ENCODE peak calls at places on chromosomes 12 and 14, in six cellular contexts. E is stimulated activated CD8-positive, alpha-beta memory T cell treated with anti-CD3 and anti-CD28 coated beads, Interleukin-7, amount 100 ng/mL, for 1 hour; H is brain microvascular endothelial cell; R is HFFc6; V is cardiac fibroblast; M is activated CD4-positive, alpha-beta T cell treated with anti-CD3 and anti-CD28 coated beads for 48 hours. B is an unnamed sample.
A peak's percentile ranks its signal among the peaks of the same experiment; 100 is the strongest.

GRCh38 chr14:75970989-75971388 is 10.8 kb downstream of the TGFB3 start:
- DNase-seq in E (no peak), V (no peak), R (no peak), H (no peak), M (no peak), B (no peak)

GRCh38 chr14:61524936-61525292 is 170.4 kb upstream of the HIF1A start:
- DNase-seq in H (no peak), E (no peak), V (no peak), M (no peak), R (no peak), B (no peak)

GRCh38 chr14:96051642-96052540 is 12.7 kb downstream of the C14orf132 start:
- DNase-seq in E (no peak), R (no peak), M (peak; percentile 13), V (no peak), H (no peak), B (no peak)

GRCh38 chr14:39267592-39268112 is 33.9 kb downstream of the MIA2 start:
- DNase-seq in E (no peak), V (no peak), H (no peak), M (no peak), R (peak; percentile 12), B (no peak)

GRCh38 chr12:127170271-127171180 is 1096.4 kb upstream of the TMEM132C start:
- DNase-seq in E (no peak), M (no peak), V (no peak), R (peak; percentile 27), H (no peak), B (no peak)

GRCh38 chr12:80551897-80552296 is 107.9 kb downstream of the PTPRQ start:
- DNase-seq in R (peak; percentile 95), V (peak; percentile 91), M (no peak), E (no peak), H (peak; percentile 94), B (no peak)

GRCh38 chr14:64755661-64756265 is 51.5 kb downstream of the PLEKHG3 start:
- DNase-seq in E (no peak), R (peak; percentile 36), M (peak; percentile 51), V (no peak), H (peak; percentile 12), B (no peak)

GRCh38 chr14:71582705-71583104 is 349.5 kb upstream of the RGS6 start:
- DNase-seq in H (peak; percentile 58), R (peak; percentile 75), E (no peak), V (peak; percentile 39), M (no peak), B (no peak)

GRCh38 chr12:131796754-131797587 is 31.2 kb upstream of the MMP17 start:
- DNase-seq in M (no peak), H (no peak), R (no peak), E (no peak), V (no peak), B (no peak)

GRCh38 chr14:97270308-97270707 is 473.1 kb downstream of the VRK1 start:
- DNase-seq in M (no peak), E (no peak), R (no peak), H (no peak), V (no peak), B (no peak)

GRCh38 chr12:89451876-89452275 is 72.7 kb downstream of the GALNT4 start:
- DNase-seq in V (peak; percentile 89), H (peak; percentile 95), E (no peak), R (peak; percentile 34), M (no peak), B (no peak)

B was measured in activated naive CD4-positive, alpha-beta T cell treated with anti-CD3 and anti-CD28 coated beads, Interleukin-2, amount 50 U/mL, for 72 hours.